ENCODE peak calls at places on chromosomes 4 and X, in six cellular contexts. W is GOT3; D is CD4-positive, alpha-beta memory T cell; G is T follicular helper cell; L is naive thymus-derived CD4-positive, alpha-beta T cell; A is EH. E is an unnamed sample.

GRCh38 chr4:24089831-24090531 is 200.1 kb upstream of the PPARGC1A start:
- DNase-seq in A (peak; percentile 73), D (no peak), G (no peak), L (no peak), W (no peak), E (no peak)

GRCh38 chr4:8495803-8496202 is 55.2 kb downstream of the TRMT44 start:
- DNase-seq in W (no peak), A (peak; percentile 13), G (no peak), L (no peak), D (no peak), E (no peak)

GRCh38 chr4:173529505-173530325 is at the start of gene HAND2:
- DNase-seq in L (no peak), W (no peak), A (peak; percentile 78), D (no peak), G (no peak), E (no peak)

GRCh38 chr4:53986062-53986461 is 78.3 kb downstream of the CHIC2 start:
- DNase-seq in G (no peak), A (no peak), W (no peak), L (no peak), D (no peak), E (no peak)

GRCh38 chr4:103443324-103443723 is 245.2 kb upstream of the CENPE start:
- DNase-seq in G (no peak), A (no peak), L (no peak), D (no peak), W (no peak), E (no peak)

GRCh38 chr4:166169111-166169510 is 296.1 kb downstream of the TLL1 start:
- DNase-seq in L (no peak), G (no peak), W (no peak), D (no peak), A (peak; percentile 33), E (no peak)

GRCh38 chrX:28324306-28324705 is 262.9 kb upstream of the IL1RAPL1 start:
- DNase-seq in G (no peak), W (no peak), L (no peak), D (no peak), A (no peak), E (no peak)

GRCh38 chr4:154491341-154491679 is 289 bp downstream of the DCHS2 start:
- DNase-seq in G (no peak), L (no peak), A (peak; percentile 17), D (no peak), W (no peak), E (no peak)

GRCh38 chr4:835148-836002 is 9.4 kb upstream of the CPLX1 start:
- DNase-seq in G (no peak), W (no peak), A (no peak), L (no peak), D (no peak), E (no peak)

GRCh38 chrX:13747836-13748235 is 13.3 kb downstream of the OFD1 start:
- DNase-seq in A (peak; percentile 65), D (peak; percentile 46), L (no peak), G (peak; percentile 19), W (no peak), E (no peak)

GRCh38 chr4:93809773-93810172 is 18.8 kb upstream of the ATOH1 start:
- DNase-seq in W (no peak), G (no peak), D (no peak), A (no peak), L (no peak), E (no peak)

GRCh38 chr4:14018191-14018853 is 390.8 kb upstream of the BOD1L1 start:
- DNase-seq in L (no peak), W (no peak), G (no peak), D (no peak), A (no peak), E (no peak)

GRCh38 chr4:87465739-87466366 is 43.5 kb downstream of the NUDT9 start:
- DNase-seq in D (peak; percentile 32), A (peak; percentile 58), L (no peak), W (no peak), G (no peak), E (no peak)

GRCh38 chrX:21985332-21985777 is 44.8 kb downstream of the SMS start:
- DNase-seq in A (peak; percentile 79), L (peak; percentile 48), W (peak; percentile 12), D (peak; percentile 61), G (peak; percentile 49), E (no peak)

GRCh38 chrX:12711435-12712040 is 79.7 kb upstream of the PRPS2 start:
- DNase-seq in L (no peak), D (no peak), A (no peak), G (no peak), W (no peak), E (no peak)

GRCh38 chr4:15901996-15902395 is 36.5 kb downstream of the FGFBP1 start:
- DNase-seq in A (no peak), D (no peak), G (no peak), L (no peak), W (no peak), E (no peak)

GRCh38 chrX:32599156-32599555 is 612.2 kb downstream of the DMD start:
- DNase-seq in G (no peak), A (no peak), W (no peak), L (no peak), D (no peak), E (no peak)

GRCh38 chr4:44931720-44932119 is 205.4 kb upstream of the GNPDA2 start:
- DNase-seq in D (no peak), A (no peak), W (no peak), L (no peak), G (no peak), E (no peak)

GRCh38 chr4:54961357-54961975 is 163.9 kb downstream of the KDR start:
- DNase-seq in G (no peak), L (no peak), W (no peak), D (no peak), A (peak; percentile 61), E (no peak)

E was measured in thoracic aorta.